ENCODE peak calls at places on chromosomes 6 and 20, in four cellular contexts. U is K562, W is HepG2, F is GM12878. G is an unnamed sample.

GRCh38 chr6:72861059-72861458 is 239.2 kb downstream of the KCNQ5 start:
- DNase-seq in U (no peak), W (no peak), F (no peak), G (no peak)

GRCh38 chr20:20594171-20594530 is 118.3 kb downstream of the RALGAPA2 start:
- DNase-seq in U (no peak), W (peak), F (no peak), G (peak)

GRCh38 chr6:149271348-149272340 is 45.9 kb upstream of the TAB2 start:
- DNase-seq in W (no peak), F (peak), U (no peak), G (no peak)

GRCh38 chr6:149122850-149123821 is 194.4 kb upstream of the TAB2 start:
- DNase-seq in W (no peak), U (no peak), F (no peak), G (no peak)

GRCh38 chr6:139364302-139364981 is 10.0 kb downstream of the CITED2 start:
- DNase-seq in F (peak), W (no peak), U (peak), G (peak)

GRCh38 chr6:119174879-119175817 is 96.7 kb upstream of the FAM184A start:
- DNase-seq in W (no peak), F (no peak), U (no peak), G (no peak)

GRCh38 chr6:31401403-31401802 is 2.0 kb upstream of the MICA start:
- DNase-seq in W (peak), F (no peak), U (no peak), G (no peak)

GRCh38 chr6:70234561-70235236 is 68.2 kb downstream of the COL9A1 start:
- DNase-seq in W (no peak), U (no peak), F (no peak), G (no peak)

DNA sequence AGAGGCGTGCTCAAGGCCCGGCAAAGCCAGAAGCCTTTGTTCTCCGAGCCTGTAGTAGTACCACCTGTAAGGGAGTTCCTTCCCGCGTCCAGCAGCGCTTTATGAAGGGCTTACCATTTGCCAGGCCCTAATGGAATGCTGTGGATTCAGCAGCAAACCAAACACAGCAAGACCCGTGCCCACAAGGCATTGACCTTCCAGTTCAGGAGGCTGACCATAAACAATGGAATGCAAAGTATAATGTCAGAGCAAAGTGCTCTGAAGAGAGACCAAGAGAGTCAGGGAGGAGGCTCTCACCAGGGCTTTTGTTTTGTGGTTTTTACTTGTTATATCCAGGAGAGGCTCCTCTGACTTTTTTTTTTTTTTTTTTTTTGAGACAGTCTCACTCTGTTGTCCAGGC is 209.8 kb downstream of the ZMYND8 start:
- DNase-seq in W (peak), U (no peak), F (no peak), G (no peak)
- TF ChIP-seq SMC3 in W (no peak), U (no peak), F (no peak), G (no peak)

DNA sequence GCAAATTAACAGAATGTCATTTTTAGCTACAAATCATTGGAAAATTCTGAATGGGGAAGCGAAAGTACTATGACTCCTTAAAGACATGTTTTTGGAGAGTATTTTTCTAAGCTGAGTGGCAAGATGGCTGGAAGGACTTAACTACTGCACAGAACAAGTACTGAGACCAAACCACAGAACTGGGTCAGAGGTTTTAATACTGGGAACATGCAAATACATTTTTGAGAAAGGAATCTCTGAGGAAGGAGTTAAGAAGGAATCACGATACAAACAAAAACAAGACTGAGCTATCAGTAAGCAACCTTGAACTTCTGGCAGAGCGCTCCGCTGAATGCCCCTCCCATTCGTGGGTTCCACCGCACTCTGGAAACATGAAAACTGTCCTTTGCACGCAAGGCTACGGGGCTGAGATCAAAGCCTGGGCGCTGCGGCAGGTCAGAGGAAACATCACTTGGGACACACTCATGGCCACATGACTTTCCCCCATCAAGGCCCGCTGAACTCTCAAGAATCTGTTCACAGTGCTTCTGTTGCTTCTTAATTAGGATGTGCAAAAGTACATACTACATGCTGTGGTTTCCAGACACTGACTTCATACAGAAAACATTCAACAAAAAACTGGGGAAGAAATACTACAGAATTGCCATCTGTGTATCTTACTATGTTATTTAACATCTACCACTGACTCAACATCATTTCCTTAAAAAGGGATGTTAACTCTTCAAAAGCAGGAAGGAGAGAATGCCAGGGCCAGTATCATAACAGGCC is 27.8 kb downstream of the SLC23A2 start:
- DNase-seq in U (no peak), W (peak), F (peak), G (no peak)
- TF ChIP-seq NFIC in U (no peak), W (peak), F (peak), G (no peak)

DNA sequence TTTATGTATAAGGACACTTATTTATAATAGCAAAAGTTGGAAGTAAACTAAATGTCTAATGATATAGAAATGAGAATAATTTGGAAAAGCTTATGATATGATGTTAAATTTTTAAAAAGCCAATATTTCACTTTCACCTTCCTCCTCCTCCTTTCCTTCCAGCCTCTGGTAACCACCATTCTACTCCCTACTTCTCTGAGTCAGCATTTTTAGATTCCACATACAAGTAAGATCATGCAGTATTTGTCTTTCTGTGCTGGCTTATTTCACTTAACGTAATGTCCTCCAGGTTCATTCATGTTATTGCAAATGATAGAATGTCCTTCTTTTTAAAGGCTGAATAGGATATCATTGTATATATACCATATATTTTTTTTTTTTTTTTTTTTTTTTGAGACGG is 180.2 kb downstream of the RNF144B start:
- DNase-seq in F (no peak), U (no peak), W (no peak), G (no peak)
- TF ChIP-seq EP300 in F (no peak), U (no peak), W (no peak), G (no peak)

GRCh38 chr20:43193443-43193842 is 3.7 kb upstream of the PTPRT start:
- DNase-seq in W (no peak), U (no peak), F (no peak), G (no peak)

GRCh38 chr20:43194187-43194586 is 4.5 kb upstream of the PTPRT start:
- DNase-seq in W (no peak), U (no peak), F (no peak), G (no peak)

GRCh38 chr20:43196243-43196642 is 6.5 kb upstream of the PTPRT start:
- DNase-seq in U (no peak), W (no peak), F (no peak), G (no peak)

DNA sequence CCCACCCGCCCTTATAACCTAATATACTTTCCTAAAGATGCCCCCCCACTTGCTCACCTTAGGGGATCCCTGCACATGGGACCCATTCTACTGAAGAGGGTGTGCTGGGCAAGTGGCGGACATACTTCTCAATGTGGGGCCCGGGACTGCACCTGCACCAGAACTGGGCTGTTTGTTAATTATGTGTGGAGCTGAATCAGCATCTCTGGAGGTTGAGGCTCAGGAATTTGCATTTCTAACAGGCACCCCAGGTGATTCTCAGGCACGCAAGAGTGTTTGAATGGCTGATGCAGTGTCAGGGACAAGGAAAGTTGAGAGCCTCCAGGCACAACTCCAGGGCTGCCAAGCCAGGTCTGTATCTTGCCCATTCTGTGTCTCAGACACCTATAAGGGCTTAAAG is 8.9 kb upstream of the PTPRT start:
- DNase-seq in U (no peak), F (no peak), W (no peak), G (no peak)
- TF ChIP-seq SMC3 in U (no peak), F (no peak), W (no peak), G (no peak)

GRCh38 chr6:168432196-168432595 is 8.8 kb upstream of the SMOC2 start:
- DNase-seq in F (no peak), W (no peak), U (no peak), G (no peak)
- TF ChIP-seq NFIC in F (no peak), W (no peak), U (no peak), G (no peak)

GRCh38 chr6:17002123-17002522 is 99.7 kb upstream of the STMND1 start:
- DNase-seq in F (no peak), U (no peak), W (no peak), G (no peak)
- TF ChIP-seq EP300 in F (no peak), U (no peak), W (no peak), G (no peak)

GRCh38 chr6:154230910-154231595 is 125.5 kb downstream of the IPCEF1 start:
- DNase-seq in U (no peak), W (no peak), F (no peak), G (no peak)

GRCh38 chr6:154230390-154230789 is 126.2 kb downstream of the IPCEF1 start:
- DNase-seq in W (no peak), U (no peak), F (no peak), G (no peak)

GRCh38 chr6:154234019-154234772 is 122.4 kb downstream of the IPCEF1 start:
- DNase-seq in W (no peak), U (no peak), F (peak), G (no peak)

GRCh38 chr6:154229796-154230195 is 126.8 kb downstream of the IPCEF1 start:
- DNase-seq in U (no peak), F (no peak), W (no peak), G (no peak)

DNA sequence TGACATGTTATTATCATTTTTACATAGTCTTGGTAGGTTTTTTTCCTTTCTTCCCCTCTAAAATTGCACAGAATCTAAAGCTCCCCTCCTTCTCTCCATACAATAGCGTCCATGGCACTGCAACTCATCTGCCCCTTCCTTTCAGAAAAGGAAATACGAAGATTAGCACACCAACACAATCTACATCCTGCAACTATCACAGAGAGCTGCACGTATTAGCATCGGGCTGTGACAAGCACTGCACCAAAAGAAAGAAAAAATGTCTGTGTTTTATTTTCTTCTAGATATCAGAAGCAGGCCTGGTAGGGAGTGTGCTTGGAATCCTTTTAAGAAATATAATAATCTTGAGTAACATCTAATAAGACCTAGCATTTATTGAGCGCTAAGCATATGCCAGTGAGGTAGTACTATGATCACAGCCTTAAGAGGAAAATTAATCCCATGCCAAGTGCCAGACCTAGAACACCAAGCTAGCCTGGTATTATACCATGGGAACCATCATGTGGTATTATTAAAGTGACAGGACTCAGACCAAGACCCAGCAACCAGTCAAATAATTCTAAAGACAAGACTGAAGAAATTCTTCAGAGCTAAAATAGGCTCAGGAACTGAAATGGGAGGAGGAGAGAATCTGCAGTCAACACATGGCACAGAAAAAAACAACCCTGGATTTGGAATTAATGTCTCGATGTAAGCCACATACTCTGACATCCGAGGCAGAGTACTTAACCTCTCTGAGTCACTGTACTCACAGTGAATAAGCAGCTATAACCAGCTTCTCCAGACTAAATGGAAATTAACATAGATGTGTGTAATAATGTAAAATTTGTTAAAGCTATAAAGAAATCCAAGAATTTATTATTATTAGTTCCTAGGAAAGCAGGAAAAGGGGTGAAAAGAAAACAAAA is 124.3 kb downstream of the IPCEF1 start:
- DNase-seq in W (no peak), F (no peak), U (no peak), G (no peak)
- TF ChIP-seq SMC3 in W (no peak), F (no peak), U (no peak), G (no peak)

DNA sequence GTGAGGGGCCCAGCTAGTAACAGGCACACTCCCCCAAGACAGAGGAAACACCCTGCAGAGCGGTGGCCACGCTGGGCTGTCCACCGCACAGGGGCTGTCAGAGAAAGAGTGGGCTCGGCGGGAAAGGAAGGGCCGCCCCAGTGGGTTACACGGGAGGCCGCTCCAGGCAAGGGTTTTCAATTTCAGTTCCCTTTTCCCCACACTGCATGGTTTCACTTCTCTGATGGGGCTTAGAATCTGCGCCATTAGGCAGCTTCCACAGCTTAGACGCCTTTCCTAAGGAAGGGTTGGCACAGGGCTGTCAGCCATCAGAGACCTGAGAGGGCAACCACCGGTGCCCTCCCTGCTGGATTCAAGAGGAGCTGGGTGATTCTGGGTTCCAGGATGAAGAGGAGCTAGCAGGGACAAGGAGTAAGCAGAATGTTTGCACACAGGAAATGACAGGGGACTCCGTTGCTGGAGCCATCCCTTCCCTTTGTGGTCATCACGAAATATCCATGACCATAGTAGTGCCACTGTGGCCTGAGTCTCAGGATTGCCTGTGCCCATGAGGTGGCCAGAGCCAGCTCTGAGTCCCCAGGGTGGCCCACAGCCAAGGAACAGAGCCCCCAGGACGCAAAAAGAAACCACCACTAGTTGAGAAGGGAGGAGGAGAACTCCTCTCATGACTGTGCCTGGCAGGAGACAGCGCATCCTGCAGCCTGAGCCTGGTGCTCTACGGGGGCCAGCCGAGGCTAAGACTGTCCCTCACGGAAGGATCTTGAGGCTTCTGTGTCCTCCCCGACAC is 282.6 kb downstream of the NRN1 start:
- DNase-seq in F (peak), U (no peak), W (no peak), G (no peak)
- TF ChIP-seq NFIC in F (peak), U (no peak), W (no peak), G (no peak)

DNA sequence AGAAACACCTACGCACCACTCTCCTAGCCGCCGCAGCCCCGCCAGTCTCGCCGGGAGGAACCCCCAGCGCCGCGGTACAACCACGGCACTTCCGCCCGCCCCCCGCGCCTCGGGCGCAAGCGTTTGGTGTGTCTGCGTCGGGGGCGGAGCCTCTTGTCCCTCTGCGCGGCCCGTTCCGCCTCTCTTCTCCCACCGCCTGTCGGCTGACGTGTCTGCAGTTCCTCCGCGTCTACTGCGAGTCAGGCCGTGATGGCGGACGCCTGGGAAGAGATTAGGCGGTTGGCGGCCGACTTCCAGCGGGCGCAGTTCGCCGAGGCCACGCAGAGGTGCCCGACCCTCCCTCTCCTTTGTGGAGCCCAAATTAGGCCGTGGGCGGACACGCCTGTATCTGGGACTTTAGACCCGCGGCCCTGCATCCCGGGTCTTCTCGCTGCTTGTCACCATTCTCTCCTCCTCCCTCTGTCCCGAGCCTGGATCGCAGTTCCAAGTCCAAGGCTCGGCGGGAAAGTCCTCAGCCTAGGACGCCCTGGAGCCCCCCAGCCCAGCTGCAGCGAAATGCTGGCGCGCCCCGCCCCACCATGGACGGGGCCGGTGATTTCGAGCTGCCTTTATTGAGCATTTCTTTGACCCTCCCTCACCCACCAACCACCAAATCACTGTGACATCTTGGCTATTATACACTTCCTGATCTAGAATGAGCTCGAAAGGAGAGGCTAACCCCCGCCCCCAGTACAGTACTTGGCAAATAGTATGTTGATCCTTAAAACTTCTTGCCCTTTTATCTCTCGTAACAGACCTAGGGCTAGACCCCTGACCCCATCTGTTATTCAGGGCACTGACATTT is at the start of gene UFL1:
- DNase-seq in W (peak), F (peak), U (peak), G (peak)
- TF ChIP-seq EP300 in W (no peak), F (peak), U (peak), G (no peak)

GRCh38 chr6:168667428-168667805 is 226.4 kb downstream of the SMOC2 start:
- DNase-seq in U (no peak), F (no peak), W (no peak), G (no peak)
- TF ChIP-seq SMC3 in U (no peak), F (no peak), W (no peak), G (no peak)